ENCODE peak calls at places on chromosomes 3 and 15, in five cellular contexts. Y, H, D, I and C are unnamed samples.

GRCh38 chr3:50371133-50371670 is 11.9 kb upstream of the TMEM115 start:
- DNase-seq in I (no peak), H (no peak), D (no peak), Y (no peak), C (no peak)

GRCh38 chr3:85148056-85148455 is 189.3 kb downstream of the CADM2 start:
- DNase-seq in I (no peak), Y (no peak), D (peak; percentile 14), H (no peak), C (no peak)

GRCh38 chr3:160981217-160981938 is 123.8 kb downstream of the B3GALNT1 start:
- DNase-seq in Y (peak; percentile 35), D (peak; percentile 97), H (no peak), I (no peak), C (peak; percentile 80)

GRCh38 chr3:101340591-101340990 is 20.2 kb upstream of the IMPG2 start:
- DNase-seq in Y (no peak), I (no peak), D (no peak), H (no peak), C (no peak)

GRCh38 chr15:31340047-31340446 is 13.4 kb downstream of the KLF13 start:
- DNase-seq in Y (no peak), H (no peak), I (no peak), D (no peak), C (no peak)

GRCh38 chr3:8311321-8311720 is 190.3 kb upstream of the LMCD1 start:
- DNase-seq in I (no peak), H (no peak), Y (no peak), D (no peak), C (no peak)

GRCh38 chr15:68187559-68187958 is 17.6 kb downstream of the CALML4 start:
- DNase-seq in Y (no peak), I (peak; percentile 38), H (no peak), D (no peak), C (no peak)

GRCh38 chr3:146195030-146195429 is 34.0 kb upstream of the PLOD2 start:
- DNase-seq in Y (no peak), H (no peak), I (no peak), D (no peak), C (no peak)

GRCh38 chr3:134373278-134373941 is 837 bp downstream of the AMOTL2 start:
- DNase-seq in D (no peak), I (peak; percentile 76), H (no peak), Y (peak; percentile 88), C (no peak)

GRCh38 chr3:32815812-32816438 is 1.9 kb upstream of the TRIM71 start:
- DNase-seq in H (no peak), Y (no peak), D (peak; percentile 47), I (no peak), C (no peak)